ENCODE peak calls at places on chromosome 15, in seven cellular contexts. E is activated effector memory CD4-positive, alpha-beta T cell treated with Interleukin-2 at 50 U/mL for 16 hours; O is glutamatergic neuron; Q is cardiac muscle cell; B is right lobe of liver; V is HFFc6; R is mesothelial cell of epicardium. J is an unnamed sample.

GRCh38 chr15:65087411-65087810 is 10.9 kb downstream of the KBTBD13 start:
- DNase-seq in E (no peak), O (no peak), Q (no peak), B (peak), V (no peak), R (no peak), J (no peak)

GRCh38 chr15:66997212-66997611 is 68.2 kb upstream of the SMAD3 start:
- DNase-seq in E (no peak), O (no peak), Q (peak), B (no peak), V (peak), R (no peak), J (no peak)

GRCh38 chr15:62456011-62456920 is 291.2 kb upstream of the C2CD4B start:
- DNase-seq in E (no peak), O (no peak), Q (no peak), B (no peak), V (no peak), R (no peak), J (no peak)

GRCh38 chr15:75647370-75648155 is at the start of gene SNX33:
- DNase-seq in E (peak), O (peak), Q (peak), B (peak), V (peak), R (peak), J (peak)

GRCh38 chr15:99486371-99487336 is 79.1 kb upstream of the MEF2A start:
- DNase-seq in E (no peak), O (peak), Q (peak), B (peak), V (peak), R (no peak), J (no peak)

GRCh38 chr15:58526647-58527192 is 94.9 kb downstream of the LIPC start:
- DNase-seq in E (no peak), O (no peak), Q (no peak), B (no peak), V (no peak), R (no peak), J (no peak)

GRCh38 chr15:69032703-69033373 is 18.3 kb downstream of the NOX5 start:
- DNase-seq in E (no peak), O (no peak), Q (no peak), B (no peak), V (no peak), R (no peak), J (no peak)

GRCh38 chr15:26807517-26808427 is 34.9 kb upstream of the GABRB3 start:
- DNase-seq in E (no peak), O (no peak), Q (no peak), B (no peak), V (no peak), R (no peak), J (no peak)

GRCh38 chr15:39494462-39494861 is 86.4 kb upstream of the THBS1 start:
- DNase-seq in E (no peak), O (no peak), Q (no peak), B (no peak), V (no peak), R (no peak), J (no peak)

GRCh38 chr15:91007266-91007665 is 12.9 kb upstream of the PRC1 start:
- DNase-seq in E (no peak), O (no peak), Q (no peak), B (no peak), V (no peak), R (no peak), J (no peak)

GRCh38 chr15:77327844-77328529 is 91.9 kb downstream of the PEAK1 start:
- DNase-seq in E (no peak), O (no peak), Q (no peak), B (no peak), V (no peak), R (no peak), J (no peak)

GRCh38 chr15:40059821-40060220 is 20.8 kb upstream of the SRP14 start:
- DNase-seq in E (no peak), O (no peak), Q (no peak), B (no peak), V (no peak), R (no peak), J (no peak)

GRCh38 chr15:78085928-78086327 is 6.4 kb upstream of the SH2D7 start:
- DNase-seq in E (no peak), O (no peak), Q (peak), B (no peak), V (no peak), R (no peak), J (no peak)

GRCh38 chr15:23616536-23616935 is 31.1 kb downstream of the MAGEL2 start:
- DNase-seq in E (no peak), O (no peak), Q (no peak), B (no peak), V (no peak), R (no peak), J (no peak)

GRCh38 chr15:80568298-80568697 is 126.8 kb upstream of the ABHD17C start:
- DNase-seq in E (no peak), O (no peak), Q (peak), B (no peak), V (peak), R (no peak), J (no peak)

GRCh38 chr15:77497108-77497737 is 76.5 kb downstream of the HMG20A start:
- DNase-seq in E (no peak), O (no peak), Q (peak), B (no peak), V (peak), R (no peak), J (no peak)

GRCh38 chr15:38652998-38653397 is 88.4 kb upstream of the RASGRP1 start:
- DNase-seq in E (peak), O (no peak), Q (no peak), B (no peak), V (no peak), R (no peak), J (no peak)

GRCh38 chr15:39719109-39719508 is 63.5 kb downstream of the FSIP1 start:
- DNase-seq in E (no peak), O (no peak), Q (no peak), B (no peak), V (no peak), R (no peak), J (no peak)

GRCh38 chr15:59255647-59256380 is 49.2 kb downstream of the LDHAL6B start:
- DNase-seq in E (no peak), O (no peak), Q (no peak), B (peak), V (no peak), R (no peak), J (no peak)

GRCh38 chr15:90113166-90113565 is 10.9 kb upstream of the IDH2 start:
- DNase-seq in E (no peak), O (no peak), Q (no peak), B (no peak), V (no peak), R (no peak), J (no peak)

GRCh38 chr15:45705510-45706473 is 71.0 kb downstream of the SQOR start:
- DNase-seq in E (peak), O (peak), Q (peak), B (peak), V (peak), R (peak), J (peak)

GRCh38 chr15:63474810-63475316 is 29.5 kb upstream of the USP3 start:
- DNase-seq in E (no peak), O (no peak), Q (no peak), B (no peak), V (no peak), R (no peak), J (no peak)

GRCh38 chr15:25939122-25939521 is 76.0 kb upstream of the ATP10A start:
- DNase-seq in E (no peak), O (no peak), Q (no peak), B (no peak), V (no peak), R (no peak), J (no peak)

GRCh38 chr15:74179983-74180688 is 6.6 kb downstream of the ISLR start:
- DNase-seq in E (no peak), O (peak), Q (peak), B (no peak), V (peak), R (no peak), J (no peak)

GRCh38 chr15:47846911-47847310 is 129.6 kb downstream of the SEMA6D start:
- DNase-seq in E (no peak), O (no peak), Q (no peak), B (no peak), V (no peak), R (no peak), J (no peak)

GRCh38 chr15:94287794-94288246 is 56.5 kb downstream of the MCTP2 start:
- DNase-seq in E (no peak), O (no peak), Q (no peak), B (no peak), V (no peak), R (no peak), J (no peak)